ENCODE peak calls at places on chromosomes 4 and X, in eight cellular contexts. V, A, Y, S, G, E, L and D are unnamed samples. For H3K27me3, the result is how much of the 10 kb centered on the place peaks cover.

GRCh38 chrX:97704881-97705280 is 821.2 kb downstream of the RPA4 start:
- DNase-seq in V (no peak), A (no peak), Y (no peak), S (no peak), G (no peak), E (no peak), L (no peak), D (no peak)

GRCh38 chr4:139740531-139741041 is 75.0 kb downstream of the MGST2 start:
- DNase-seq in V (peak), A (no peak), Y (no peak), S (peak), G (no peak), E (peak), L (peak), D (no peak)

GRCh38 chr4:141503260-141503659 is 133.1 kb upstream of the IL15 start:
- DNase-seq in V (no peak), A (no peak), Y (no peak), S (no peak), G (no peak), E (no peak), L (no peak), D (no peak)

GRCh38 chrX:24988314-24988713 is 27.5 kb downstream of the ARX start:
- DNase-seq in V (no peak), A (no peak), Y (no peak), S (no peak), G (no peak), E (no peak), L (no peak), D (no peak)

GRCh38 chrX:22373766-22374165 is 101.1 kb downstream of the CBLL2 start:
- DNase-seq in V (no peak), A (no peak), Y (no peak), S (no peak), G (no peak), E (no peak), L (no peak), D (no peak)

GRCh38 chr4:107835409-107835808 is 10.7 kb downstream of the SGMS2 start:
- DNase-seq in V (no peak), A (no peak), Y (no peak), S (no peak), G (no peak), E (no peak), L (no peak), D (no peak)

GRCh38 chr4:45317276-45317675 is 590.9 kb upstream of the GNPDA2 start:
- DNase-seq in V (no peak), A (no peak), Y (no peak), S (no peak), G (no peak), E (no peak), L (no peak), D (no peak)

GRCh38 chrX:13652256-13653021 is 502 bp upstream of the TCEANC start:
- DNase-seq in V (no peak), A (no peak), Y (no peak), S (no peak), G (no peak), E (no peak), L (no peak), D (no peak)

GRCh38 chr4:81565137-81565870 is 93.6 kb upstream of the RASGEF1B start:
- DNase-seq in V (peak), A (peak), Y (no peak), S (no peak), G (peak), E (peak), L (peak), D (no peak)

GRCh38 chr4:119592708-119593298 is 35.8 kb downstream of the PDE5A start:
- DNase-seq in V (no peak), A (no peak), Y (no peak), S (no peak), G (no peak), E (no peak), L (no peak), D (no peak)

GRCh38 chrX:66162331-66162822 is 1.7 kb upstream of the HEPH start:
- DNase-seq in V (no peak), A (no peak), Y (no peak), S (no peak), G (no peak), E (no peak), L (no peak), D (no peak)

GRCh38 chr4:11626046-11626445 is 197.4 kb upstream of the HS3ST1 start:
- DNase-seq in V (no peak), A (no peak), Y (no peak), S (no peak), G (no peak), E (no peak), L (no peak), D (no peak)

GRCh38 chrX:128975716-128976115 is 547.6 kb downstream of the SMARCA1 start:
- DNase-seq in V (peak), A (no peak), Y (no peak), S (no peak), G (no peak), E (peak), L (no peak), D (no peak)

GRCh38 chrX:153926863-153927685 is 1.0 kb upstream of the ARHGAP4 start:
- DNase-seq in V (peak), A (no peak), Y (peak), S (peak), G (no peak), E (peak), L (no peak), D (peak)

GRCh38 chrX:38819709-38820108 is 18.4 kb downstream of the MID1IP1 start:
- DNase-seq in V (no peak), A (no peak), Y (no peak), S (no peak), G (no peak), E (no peak), L (no peak), D (no peak)

GRCh38 chr4:76623217-76624060 is 188.4 kb downstream of the SHROOM3 start:
- DNase-seq in V (no peak), A (no peak), Y (no peak), S (no peak), G (no peak), E (no peak), L (no peak), D (no peak)

GRCh38 chrX:21837056-21837455 is 2.4 kb upstream of the MBTPS2 start:
- DNase-seq in V (no peak), A (no peak), Y (no peak), S (no peak), G (no peak), E (no peak), L (no peak), D (no peak)

GRCh38 chr4:39763714-39764572 is 66.0 kb downstream of the UBE2K start:
- DNase-seq in V (no peak), A (no peak), Y (no peak), S (no peak), G (no peak), E (no peak), L (no peak), D (no peak)

GRCh38 chr4:38204317-38205060 is 244.3 kb downstream of the PTTG2 start:
- DNase-seq in V (no peak), A (peak), Y (no peak), S (no peak), G (no peak), E (no peak), L (no peak), D (no peak)

GRCh38 chr4:118290951-118291350 is 61.9 kb downstream of the PRSS12 start:
- DNase-seq in V (no peak), A (no peak), Y (no peak), S (no peak), G (no peak), E (no peak), L (no peak), D (no peak)

GRCh38 chr4:180449395-180449956 is 1793.7 kb upstream of the TENM3 start:
- DNase-seq in V (no peak), A (no peak), Y (no peak), S (no peak), G (no peak), E (peak), L (no peak), D (no peak)

GRCh38 chr4:90419124-90419711 is 292.0 kb downstream of the CCSER1 start:
- DNase-seq in V (no peak), A (no peak), Y (peak), S (no peak), G (no peak), E (no peak), L (no peak), D (no peak)

GRCh38 chr4:28462766-28463165 is 1602.1 kb downstream of the STIM2 start:
- DNase-seq in V (no peak), A (no peak), Y (no peak), S (no peak), G (no peak), E (no peak), L (no peak), D (no peak)

GRCh38 chrX:117969337-117969736 is 147.3 kb downstream of the KLHL13 start:
- DNase-seq in V (no peak), A (no peak), Y (no peak), S (no peak), G (no peak), E (no peak), L (no peak), D (no peak)

GRCh38 chr4:188372856-188373255 is 233.6 kb downstream of the TRIML1 start:
- DNase-seq in V (no peak), A (no peak), Y (no peak), S (no peak), G (no peak), E (peak), L (no peak), D (no peak)

GRCh38 chr4:80705311-80705710 is 325.2 kb upstream of the BMP3 start:
- DNase-seq in V (no peak), A (no peak), Y (no peak), S (no peak), G (no peak), E (no peak), L (no peak), D (no peak)

GRCh38 chrX:31706456-31706855 is 634.6 kb upstream of the FTHL17 start:
- DNase-seq in V (no peak), A (no peak), Y (no peak), S (no peak), G (no peak), E (no peak), L (no peak), D (no peak)

GRCh38 chr4:37993806-37994205 is 33.6 kb downstream of the PTTG2 start:
- DNase-seq in V (peak), A (no peak), Y (no peak), S (no peak), G (no peak), E (no peak), L (peak), D (no peak)

GRCh38 chrX:49286136-49286535 is 16.5 kb downstream of the PPP1R3F start:
- DNase-seq in V (no peak), A (no peak), Y (no peak), S (no peak), G (no peak), E (no peak), L (no peak), D (no peak)

GRCh38 chr4:118037955-118038354 is 3.7 kb downstream of the NDST3 start:
- DNase-seq in V (no peak), A (no peak), Y (no peak), S (no peak), G (no peak), E (no peak), L (no peak), D (no peak)

GRCh38 chrX:55342533-55343501 is 78.1 kb upstream of the PAGE3 start:
- DNase-seq in V (peak), A (no peak), Y (peak), S (peak), G (no peak), E (peak), L (no peak), D (peak)

GRCh38 chr4:3732076-3733028 is 33.8 kb upstream of the ADRA2C start:
- DNase-seq in V (no peak), A (no peak), Y (no peak), S (no peak), G (no peak), E (no peak), L (no peak), D (no peak)
- H3K27me3 ChIP-seq in V (under half), A (under half), Y (under half), S (under half), G (half or more), E (under half), L (under half), D (under half)

GRCh38 chr4:54930226-54930625 is 195.2 kb downstream of the KDR start:
- DNase-seq in V (no peak), A (no peak), Y (no peak), S (no peak), G (no peak), E (no peak), L (no peak), D (no peak)
- H3K27ac ChIP-seq in V (no peak), A (no peak), Y (no peak), S (no peak), G (no peak), E (no peak), L (no peak), D (no peak)

DNA sequence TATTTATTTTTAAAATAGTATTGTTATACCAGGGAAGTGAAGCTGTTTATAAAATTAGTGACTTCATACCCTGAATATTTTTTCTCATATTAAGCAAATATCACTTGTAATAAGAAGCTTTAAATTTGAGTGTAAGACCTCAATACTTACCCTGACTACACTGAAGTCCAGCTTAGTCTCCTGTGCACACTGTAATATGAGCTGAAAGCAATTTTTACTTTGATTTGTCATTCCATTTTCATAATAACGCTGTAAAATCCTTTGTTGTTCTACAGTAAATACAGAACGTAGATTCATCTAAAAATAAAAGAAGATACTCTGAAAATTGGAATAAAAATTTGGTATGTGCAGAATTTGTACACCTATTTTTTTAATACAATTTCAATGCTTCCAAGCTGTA is 27.2 kb downstream of the HDX start:
- DNase-seq in V (no peak), A (no peak), Y (no peak), S (no peak), G (no peak), E (no peak), L (no peak), D (no peak)
- H3K27me3 ChIP-seq in V (under half), A (under half), Y (under half), S (under half), G (under half), E (under half), L (under half), D (under half)

GRCh38 chr4:179164642-179165338 is 1722.6 kb upstream of the AGA start:
- DNase-seq in V (no peak), A (no peak), Y (no peak), S (no peak), G (no peak), E (no peak), L (no peak), D (no peak)
- H3K27ac ChIP-seq in V (no peak), A (no peak), Y (no peak), S (no peak), G (no peak), E (no peak), L (no peak), D (no peak)

GRCh38 chr4:8828869-8829268 is 42.8 kb downstream of the HMX1 start:
- DNase-seq in V (no peak), A (no peak), Y (no peak), S (no peak), G (peak), E (no peak), L (no peak), D (no peak)

GRCh38 chr4:8831221-8832129 is 40.2 kb downstream of the HMX1 start:
- DNase-seq in V (peak), A (no peak), Y (no peak), S (no peak), G (peak), E (no peak), L (peak), D (no peak)

GRCh38 chr4:8830056-8830455 is 41.6 kb downstream of the HMX1 start:
- DNase-seq in V (no peak), A (no peak), Y (no peak), S (peak), G (peak), E (no peak), L (no peak), D (no peak)

GRCh38 chr4:8830611-8831200 is 40.9 kb downstream of the HMX1 start:
- DNase-seq in V (peak), A (no peak), Y (no peak), S (no peak), G (peak), E (no peak), L (peak), D (no peak)

DNA sequence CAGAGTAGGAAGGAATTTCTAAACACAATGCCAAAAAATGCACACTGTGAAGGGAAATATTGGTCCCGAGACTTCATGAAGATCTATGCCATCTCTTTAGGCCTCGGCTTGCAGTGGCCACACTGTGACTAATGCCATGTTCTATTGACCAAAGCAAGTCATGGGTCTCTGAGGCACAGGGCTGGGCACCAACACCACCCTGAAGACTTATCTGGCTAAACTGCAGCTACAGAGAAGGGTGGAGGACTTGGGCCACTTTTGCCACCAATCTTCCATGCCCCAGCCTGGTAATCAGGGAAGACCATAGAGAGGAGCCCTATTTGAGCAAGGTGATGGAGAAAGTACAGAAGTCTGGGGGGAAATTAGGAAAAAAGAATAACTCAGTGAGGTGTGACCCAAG is 42.1 kb downstream of the HMX1 start:
- DNase-seq in V (no peak), A (no peak), Y (no peak), S (no peak), G (peak), E (no peak), L (no peak), D (no peak)
- H3K27me3 ChIP-seq in V (under half), A (under half), Y (under half), S (under half), G (under half), E (under half), L (under half), D (under half)

GRCh38 chr4:145389566-145389965 is 92.1 kb upstream of the SMAD1 start:
- DNase-seq in V (no peak), A (no peak), Y (no peak), S (no peak), G (no peak), E (no peak), L (no peak), D (no peak)

GRCh38 chr4:145390566-145390965 is 91.1 kb upstream of the SMAD1 start:
- DNase-seq in V (no peak), A (no peak), Y (no peak), S (no peak), G (no peak), E (no peak), L (no peak), D (no peak)

GRCh38 chr4:145387079-145387478 is 94.6 kb upstream of the SMAD1 start:
- DNase-seq in V (no peak), A (no peak), Y (no peak), S (no peak), G (no peak), E (no peak), L (no peak), D (no peak)

GRCh38 chr4:145388043-145388442 is 93.6 kb upstream of the SMAD1 start:
- DNase-seq in V (no peak), A (no peak), Y (no peak), S (no peak), G (no peak), E (no peak), L (no peak), D (no peak)
- H3K27ac ChIP-seq in V (no peak), A (no peak), Y (no peak), S (no peak), G (no peak), E (no peak), L (no peak), D (no peak)

DNA sequence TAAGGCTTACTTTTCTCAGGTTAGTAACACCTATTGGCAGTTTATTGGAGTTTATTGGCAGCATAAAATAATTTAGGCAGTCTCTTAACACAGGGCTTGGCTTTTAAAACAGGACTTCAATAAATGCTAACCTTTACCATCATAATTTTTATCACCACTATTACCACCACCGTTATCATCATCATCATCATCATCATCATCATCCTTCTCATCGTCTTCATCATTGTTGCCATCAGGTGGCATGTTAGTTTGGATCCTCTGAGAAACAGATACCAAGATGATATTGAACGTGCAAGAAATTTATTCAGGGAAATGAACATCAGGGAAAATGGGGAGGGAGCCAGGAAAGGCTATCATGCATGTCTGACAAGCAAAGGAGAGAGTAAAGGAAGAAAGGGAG is 16.2 kb downstream of the GBA3 start:
- DNase-seq in V (no peak), A (no peak), Y (no peak), S (no peak), G (no peak), E (no peak), L (no peak), D (no peak)
- H3K27me3 ChIP-seq in V (under half), A (under half), Y (under half), S (under half), G (under half), E (under half), L (under half), D (under half)

DNA sequence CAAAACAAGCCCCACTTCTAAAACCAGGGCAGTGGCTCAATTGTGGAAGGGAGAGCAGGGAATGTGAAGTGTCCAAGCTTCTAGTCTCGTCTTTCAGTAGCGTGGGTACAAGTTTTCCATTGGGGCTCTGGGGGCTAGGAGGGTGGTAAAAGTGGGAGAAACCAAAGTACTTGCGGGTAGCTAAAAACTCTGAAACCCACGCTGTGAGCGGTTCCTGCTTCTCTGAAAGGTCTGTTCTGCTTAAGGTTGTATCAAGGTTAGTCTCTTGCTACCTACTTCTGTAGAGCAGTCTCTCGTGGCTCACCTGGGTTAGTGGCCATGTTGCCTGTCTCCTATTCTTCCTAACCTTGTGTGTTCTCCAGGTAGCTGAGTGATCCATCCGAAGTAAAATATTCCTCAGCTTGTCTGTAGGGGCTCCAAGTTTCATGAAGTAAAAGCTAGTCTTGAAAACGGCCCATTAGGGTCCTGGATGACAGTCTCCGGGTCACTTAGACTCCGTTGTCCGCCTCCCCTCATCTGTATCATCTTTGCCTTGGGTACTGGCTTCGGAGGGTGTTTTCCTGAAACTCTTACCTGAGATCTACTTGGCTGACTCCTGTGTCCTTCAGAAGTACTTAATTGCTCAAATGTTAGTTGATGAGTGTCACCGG is 1.9 kb upstream of the WDR1 start:
- DNase-seq in V (no peak), A (no peak), Y (no peak), S (no peak), G (no peak), E (no peak), L (no peak), D (no peak)
- H3K27ac ChIP-seq in V (no peak), A (peak), Y (peak), S (peak), G (no peak), E (no peak), L (peak), D (peak)

GRCh38 chrX:146264763-146265375 is 447.2 kb downstream of the SLITRK2 start:
- DNase-seq in V (no peak), A (no peak), Y (no peak), S (no peak), G (no peak), E (no peak), L (no peak), D (no peak)
- H3K27me3 ChIP-seq in V (under half), A (under half), Y (under half), S (under half), G (under half), E (under half), L (under half), D (under half)